ENCODE peak calls at places on chromosomes 3 and 15, in eight cellular contexts. One of them, this sample, is unnamed.

GRCh38 chr3:15819043-15819442 is 21.3 kb upstream of the ANKRD28 start:
- DNase-seq in astrocyte of the spinal cord: no peak
- DNase-seq in heart right ventricle: no peak
- DNase-seq in dorsolateral prefrontal cortex: no peak
- DNase-seq in nephron progenitor cell: no peak
- DNase-seq in kidney: no peak
- DNase-seq in HFF-Myc: no peak
- DNase-seq in omental fat pad: no peak
- DNase-seq in this sample: no peak

GRCh38 chr15:27798807-27799206 is 300.3 kb downstream of the OCA2 start:
- DNase-seq in astrocyte of the spinal cord: no peak
- DNase-seq in heart right ventricle: no peak
- DNase-seq in dorsolateral prefrontal cortex: no peak
- DNase-seq in nephron progenitor cell: no peak
- DNase-seq in kidney: no peak
- DNase-seq in HFF-Myc: no peak
- DNase-seq in omental fat pad: no peak
- DNase-seq in this sample: no peak

GRCh38 chr3:180433172-180433571 is 168.8 kb upstream of the TTC14 start:
- DNase-seq in astrocyte of the spinal cord: peak
- DNase-seq in heart right ventricle: no peak
- DNase-seq in dorsolateral prefrontal cortex: no peak
- DNase-seq in nephron progenitor cell: no peak
- DNase-seq in kidney: no peak
- DNase-seq in HFF-Myc: no peak
- DNase-seq in omental fat pad: no peak
- DNase-seq in this sample: no peak

GRCh38 chr3:143751643-143752178 is 96.6 kb downstream of the SLC9A9 start:
- DNase-seq in astrocyte of the spinal cord: no peak
- DNase-seq in heart right ventricle: no peak
- DNase-seq in dorsolateral prefrontal cortex: no peak
- DNase-seq in nephron progenitor cell: no peak
- DNase-seq in kidney: no peak
- DNase-seq in HFF-Myc: no peak
- DNase-seq in omental fat pad: no peak
- DNase-seq in this sample: no peak

GRCh38 chr3:177679568-177680441 is 482.5 kb upstream of the TBL1XR1 start:
- DNase-seq in astrocyte of the spinal cord: peak
- DNase-seq in heart right ventricle: no peak
- DNase-seq in dorsolateral prefrontal cortex: no peak
- DNase-seq in nephron progenitor cell: peak
- DNase-seq in kidney: no peak
- DNase-seq in HFF-Myc: no peak
- DNase-seq in omental fat pad: peak
- DNase-seq in this sample: no peak

GRCh38 chr3:134348524-134348923 is 25.7 kb downstream of the AMOTL2 start:
- DNase-seq in astrocyte of the spinal cord: no peak
- DNase-seq in heart right ventricle: no peak
- DNase-seq in dorsolateral prefrontal cortex: no peak
- DNase-seq in nephron progenitor cell: no peak
- DNase-seq in kidney: no peak
- DNase-seq in HFF-Myc: no peak
- DNase-seq in omental fat pad: no peak
- DNase-seq in this sample: no peak

GRCh38 chr3:78165876-78166275 is 1126.0 kb downstream of the ROBO2 start:
- DNase-seq in astrocyte of the spinal cord: no peak
- DNase-seq in heart right ventricle: no peak
- DNase-seq in dorsolateral prefrontal cortex: no peak
- DNase-seq in nephron progenitor cell: no peak
- DNase-seq in kidney: no peak
- DNase-seq in HFF-Myc: no peak
- DNase-seq in omental fat pad: no peak
- DNase-seq in this sample: no peak

GRCh38 chr15:43488790-43489585 is 4.0 kb downstream of the TP53BP1 start:
- DNase-seq in astrocyte of the spinal cord: no peak
- DNase-seq in heart right ventricle: no peak
- DNase-seq in dorsolateral prefrontal cortex: no peak
- DNase-seq in nephron progenitor cell: no peak
- DNase-seq in kidney: no peak
- DNase-seq in HFF-Myc: no peak
- DNase-seq in omental fat pad: no peak
- DNase-seq in this sample: no peak

GRCh38 chr15:70244978-70245542 is 147.3 kb upstream of the TLE3 start:
- DNase-seq in astrocyte of the spinal cord: no peak
- DNase-seq in heart right ventricle: no peak
- DNase-seq in dorsolateral prefrontal cortex: no peak
- DNase-seq in nephron progenitor cell: no peak
- DNase-seq in kidney: no peak
- DNase-seq in HFF-Myc: no peak
- DNase-seq in omental fat pad: no peak
- DNase-seq in this sample: no peak

GRCh38 chr15:70242962-70243685 is 145.4 kb upstream of the TLE3 start:
- DNase-seq in astrocyte of the spinal cord: no peak
- DNase-seq in heart right ventricle: no peak
- DNase-seq in dorsolateral prefrontal cortex: no peak
- DNase-seq in nephron progenitor cell: no peak
- DNase-seq in kidney: peak
- DNase-seq in HFF-Myc: no peak
- DNase-seq in omental fat pad: no peak
- DNase-seq in this sample: no peak

GRCh38 chr15:70241561-70242320 is 144.0 kb upstream of the TLE3 start:
- DNase-seq in astrocyte of the spinal cord: no peak
- DNase-seq in heart right ventricle: no peak
- DNase-seq in dorsolateral prefrontal cortex: no peak
- DNase-seq in nephron progenitor cell: no peak
- DNase-seq in kidney: no peak
- DNase-seq in HFF-Myc: no peak
- DNase-seq in omental fat pad: no peak
- DNase-seq in this sample: no peak

GRCh38 chr15:70245932-70246622 is 148.4 kb upstream of the TLE3 start:
- DNase-seq in astrocyte of the spinal cord: peak
- DNase-seq in heart right ventricle: no peak
- DNase-seq in dorsolateral prefrontal cortex: no peak
- DNase-seq in nephron progenitor cell: no peak
- DNase-seq in kidney: peak
- DNase-seq in HFF-Myc: no peak
- DNase-seq in omental fat pad: no peak
- DNase-seq in this sample: no peak

DNA sequence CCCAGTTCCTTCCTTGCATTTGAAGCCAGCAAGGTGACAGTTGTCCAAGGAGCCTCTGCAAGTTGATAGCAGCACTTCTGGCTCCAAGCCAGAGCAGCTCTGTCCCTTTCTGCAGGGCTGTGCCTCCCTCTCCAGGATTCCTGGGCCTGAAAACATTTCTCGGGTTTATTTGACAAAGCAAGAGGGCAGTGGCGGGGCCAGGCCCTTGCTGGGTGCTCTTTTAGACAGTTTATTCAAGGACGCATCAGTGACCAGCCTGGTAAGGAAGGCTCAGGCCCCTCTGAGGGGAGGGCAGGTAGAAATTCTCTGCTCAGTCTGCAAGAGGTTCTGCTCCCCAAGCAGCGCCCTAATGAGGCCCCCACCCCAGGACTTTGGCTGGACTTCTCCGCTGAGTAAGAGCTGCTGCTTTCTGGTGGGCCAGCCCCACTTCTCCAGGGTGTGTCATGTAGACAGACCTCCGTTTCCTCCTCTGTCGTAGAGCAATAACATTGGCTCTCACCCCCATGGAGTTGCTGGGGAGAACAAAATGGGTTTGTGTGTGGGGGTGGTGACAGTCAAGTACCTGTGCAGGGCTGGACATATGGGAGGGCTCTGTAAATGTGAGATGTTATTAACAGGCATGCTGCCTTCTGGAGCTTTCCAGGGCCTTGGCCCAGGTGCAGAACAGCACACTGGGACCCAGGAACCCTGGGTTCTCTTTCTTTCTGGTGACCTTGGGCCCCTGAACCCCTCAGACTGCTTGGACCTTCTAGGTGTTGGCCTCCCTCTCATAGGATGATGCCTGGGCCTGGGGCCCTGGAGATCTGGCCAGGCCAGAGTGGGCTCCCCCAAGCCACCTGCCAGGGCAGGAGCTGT is 146.2 kb upstream of the TLE3 start:
- DNase-seq in astrocyte of the spinal cord: no peak
- DNase-seq in heart right ventricle: no peak
- DNase-seq in dorsolateral prefrontal cortex: no peak
- DNase-seq in nephron progenitor cell: no peak
- DNase-seq in kidney: no peak
- DNase-seq in HFF-Myc: no peak
- DNase-seq in omental fat pad: no peak
- DNase-seq in this sample: no peak
- TF ChIP-seq CTCF in astrocyte of the spinal cord: no peak
- TF ChIP-seq CTCF in heart right ventricle: no peak
- TF ChIP-seq CTCF in dorsolateral prefrontal cortex: no peak
- TF ChIP-seq CTCF in nephron progenitor cell: no peak
- TF ChIP-seq CTCF in kidney: no peak
- TF ChIP-seq CTCF in HFF-Myc: no peak
- TF ChIP-seq CTCF in omental fat pad: no peak
- TF ChIP-seq CTCF in this sample: no peak

GRCh38 chr3:113040231-113040630 is 49.4 kb downstream of the GTPBP8 start:
- DNase-seq in astrocyte of the spinal cord: no peak
- DNase-seq in heart right ventricle: no peak
- DNase-seq in dorsolateral prefrontal cortex: no peak
- DNase-seq in nephron progenitor cell: no peak
- DNase-seq in kidney: no peak
- DNase-seq in HFF-Myc: no peak
- DNase-seq in omental fat pad: no peak
- DNase-seq in this sample: no peak

GRCh38 chr3:113038326-113038725 is 47.5 kb downstream of the GTPBP8 start:
- DNase-seq in astrocyte of the spinal cord: no peak
- DNase-seq in heart right ventricle: no peak
- DNase-seq in dorsolateral prefrontal cortex: no peak
- DNase-seq in nephron progenitor cell: no peak
- DNase-seq in kidney: no peak
- DNase-seq in HFF-Myc: no peak
- DNase-seq in omental fat pad: no peak
- DNase-seq in this sample: no peak

GRCh38 chr3:113034011-113034410 is 43.2 kb downstream of the GTPBP8 start:
- DNase-seq in astrocyte of the spinal cord: no peak
- DNase-seq in heart right ventricle: no peak
- DNase-seq in dorsolateral prefrontal cortex: no peak
- DNase-seq in nephron progenitor cell: no peak
- DNase-seq in kidney: no peak
- DNase-seq in HFF-Myc: no peak
- DNase-seq in omental fat pad: no peak
- DNase-seq in this sample: no peak

GRCh38 chr3:113039546-113039945 is 48.8 kb downstream of the GTPBP8 start:
- DNase-seq in astrocyte of the spinal cord: no peak
- DNase-seq in heart right ventricle: no peak
- DNase-seq in dorsolateral prefrontal cortex: no peak
- DNase-seq in nephron progenitor cell: no peak
- DNase-seq in kidney: no peak
- DNase-seq in HFF-Myc: no peak
- DNase-seq in omental fat pad: no peak
- DNase-seq in this sample: no peak

DNA sequence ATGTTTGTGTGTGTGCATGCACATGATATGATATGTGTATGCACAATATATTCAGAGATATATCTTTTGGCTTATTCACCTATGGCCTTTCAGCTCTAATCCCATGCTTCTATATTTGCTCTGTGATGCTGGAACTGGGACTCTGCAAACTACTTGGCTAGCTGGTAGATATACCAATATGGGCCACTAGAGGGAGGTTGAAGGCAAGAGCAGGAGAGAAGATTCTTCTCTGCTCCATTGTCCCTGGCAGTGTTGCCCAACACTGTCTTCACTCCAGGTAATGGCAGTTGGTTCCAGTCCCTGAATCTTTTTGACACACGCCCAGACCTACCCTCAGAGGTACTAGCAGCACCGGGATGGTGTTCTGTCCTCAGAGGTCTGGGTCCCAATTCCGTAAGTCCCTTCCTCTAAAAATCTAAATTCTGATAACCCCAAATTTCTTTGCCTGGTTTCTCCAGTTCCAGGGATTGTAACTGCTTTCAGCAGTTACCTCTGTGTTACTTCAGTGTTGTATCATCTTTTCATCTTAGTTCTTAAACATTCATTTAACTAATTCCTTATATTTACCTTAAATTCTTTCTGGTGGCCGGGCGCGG is 44.7 kb downstream of the GTPBP8 start:
- DNase-seq in astrocyte of the spinal cord: peak
- DNase-seq in heart right ventricle: peak
- DNase-seq in dorsolateral prefrontal cortex: no peak
- DNase-seq in nephron progenitor cell: peak
- DNase-seq in kidney: no peak
- DNase-seq in HFF-Myc: no peak
- DNase-seq in omental fat pad: no peak
- DNase-seq in this sample: no peak
- TF ChIP-seq CTCF in astrocyte of the spinal cord: peak
- TF ChIP-seq CTCF in heart right ventricle: peak
- TF ChIP-seq CTCF in dorsolateral prefrontal cortex: peak
- TF ChIP-seq CTCF in nephron progenitor cell: peak
- TF ChIP-seq CTCF in kidney: peak
- TF ChIP-seq CTCF in HFF-Myc: peak
- TF ChIP-seq CTCF in omental fat pad: no peak
- TF ChIP-seq CTCF in this sample: peak

DNA sequence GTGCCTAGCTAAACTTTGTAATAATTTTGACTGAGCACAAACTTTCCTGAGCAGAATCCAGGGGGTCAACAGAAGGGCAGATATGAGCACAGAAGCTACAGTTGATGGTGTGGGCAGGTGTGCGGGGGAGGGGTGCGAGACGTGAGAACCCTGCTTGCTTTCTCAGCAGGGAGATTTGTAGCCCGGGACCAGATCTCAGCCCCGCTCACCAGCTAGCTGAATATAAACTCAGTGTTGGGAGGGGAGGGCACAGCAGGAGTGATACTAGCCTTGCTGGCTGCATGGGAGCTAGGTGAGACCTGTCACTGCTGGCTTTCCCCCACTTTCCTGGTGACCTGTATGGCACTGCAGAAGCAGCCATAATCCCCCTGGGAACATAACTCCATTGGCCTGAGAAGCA is 83.4 kb downstream of the CLDN1 start:
- DNase-seq in astrocyte of the spinal cord: no peak
- DNase-seq in heart right ventricle: no peak
- DNase-seq in dorsolateral prefrontal cortex: no peak
- DNase-seq in nephron progenitor cell: no peak
- DNase-seq in kidney: no peak
- DNase-seq in HFF-Myc: no peak
- DNase-seq in omental fat pad: no peak
- DNase-seq in this sample: no peak
- TF ChIP-seq CTCF in astrocyte of the spinal cord: no peak
- TF ChIP-seq CTCF in heart right ventricle: no peak
- TF ChIP-seq CTCF in dorsolateral prefrontal cortex: no peak
- TF ChIP-seq CTCF in nephron progenitor cell: no peak
- TF ChIP-seq CTCF in kidney: no peak
- TF ChIP-seq CTCF in HFF-Myc: no peak
- TF ChIP-seq CTCF in omental fat pad: no peak
- TF ChIP-seq CTCF in this sample: no peak

GRCh38 chr15:79035814-79036213 is 54.8 kb downstream of the RASGRF1 start:
- DNase-seq in astrocyte of the spinal cord: no peak
- DNase-seq in heart right ventricle: no peak
- DNase-seq in dorsolateral prefrontal cortex: no peak
- DNase-seq in nephron progenitor cell: no peak
- DNase-seq in kidney: peak
- DNase-seq in HFF-Myc: no peak
- DNase-seq in omental fat pad: no peak
- DNase-seq in this sample: no peak

GRCh38 chr15:79036323-79036722 is 54.3 kb downstream of the RASGRF1 start:
- DNase-seq in astrocyte of the spinal cord: no peak
- DNase-seq in heart right ventricle: no peak
- DNase-seq in dorsolateral prefrontal cortex: no peak
- DNase-seq in nephron progenitor cell: no peak
- DNase-seq in kidney: peak
- DNase-seq in HFF-Myc: no peak
- DNase-seq in omental fat pad: no peak
- DNase-seq in this sample: no peak

GRCh38 chr15:79034284-79034683 is 56.3 kb downstream of the RASGRF1 start:
- DNase-seq in astrocyte of the spinal cord: no peak
- DNase-seq in heart right ventricle: no peak
- DNase-seq in dorsolateral prefrontal cortex: no peak
- DNase-seq in nephron progenitor cell: no peak
- DNase-seq in kidney: no peak
- DNase-seq in HFF-Myc: no peak
- DNase-seq in omental fat pad: no peak
- DNase-seq in this sample: no peak

GRCh38 chr15:79032656-79033055 is 57.9 kb downstream of the RASGRF1 start:
- DNase-seq in astrocyte of the spinal cord: no peak
- DNase-seq in heart right ventricle: no peak
- DNase-seq in dorsolateral prefrontal cortex: no peak
- DNase-seq in nephron progenitor cell: no peak
- DNase-seq in kidney: peak
- DNase-seq in HFF-Myc: no peak
- DNase-seq in omental fat pad: no peak
- DNase-seq in this sample: no peak

GRCh38 chr15:79035111-79035601 is 55.4 kb downstream of the RASGRF1 start:
- DNase-seq in astrocyte of the spinal cord: no peak
- DNase-seq in heart right ventricle: no peak
- DNase-seq in dorsolateral prefrontal cortex: no peak
- DNase-seq in nephron progenitor cell: peak
- DNase-seq in kidney: peak
- DNase-seq in HFF-Myc: peak
- DNase-seq in omental fat pad: no peak
- DNase-seq in this sample: no peak
- TF ChIP-seq CTCF in astrocyte of the spinal cord: peak
- TF ChIP-seq CTCF in heart right ventricle: no peak
- TF ChIP-seq CTCF in dorsolateral prefrontal cortex: peak
- TF ChIP-seq CTCF in nephron progenitor cell: peak
- TF ChIP-seq CTCF in kidney: no peak
- TF ChIP-seq CTCF in HFF-Myc: peak
- TF ChIP-seq CTCF in omental fat pad: no peak
- TF ChIP-seq CTCF in this sample: peak